ENCODE peak calls at places on chromosomes 11 and 22, in four cellular contexts. L is activated T-cell treated with anti-CD3 and anti-CD28 coated beads for 1 hour, K is heart left ventricle, R is retina. Z is an unnamed sample.

GRCh38 chr11:80155412-80156017 is 714.7 kb upstream of the TENM4 start:
- DNase-seq in L (no peak), R (peak), K (no peak), Z (no peak)

GRCh38 chr11:119445356-119445755 is 22.4 kb upstream of the THY1 start:
- DNase-seq in R (no peak), L (no peak), K (no peak), Z (no peak)

GRCh38 chr11:1055990-1056771 is 18.5 kb upstream of the MUC2 start:
- DNase-seq in L (no peak), K (peak), R (no peak), Z (peak)

GRCh38 chr11:794766-795637 is 3.1 kb downstream of the SLC25A22 start:
- DNase-seq in L (no peak), R (no peak), K (no peak), Z (no peak)

GRCh38 chr11:133720951-133721350 is 124.4 kb downstream of the SPATA19 start:
- DNase-seq in L (no peak), R (no peak), K (no peak), Z (no peak)

GRCh38 chr11:11553595-11553994 is 68.2 kb downstream of the GALNT18 start:
- DNase-seq in R (no peak), K (peak), L (no peak), Z (no peak)

GRCh38 chr11:114131366-114131963 is 72.0 kb downstream of the ZBTB16 start:
- DNase-seq in L (no peak), R (no peak), K (no peak), Z (no peak)

GRCh38 chr11:2269601-2270321 is 627 bp downstream of the ASCL2 start:
- DNase-seq in L (peak), R (peak), K (peak), Z (peak)

GRCh38 chr11:16787035-16787744 is 48.7 kb downstream of the C11orf58 start:
- DNase-seq in K (no peak), R (no peak), L (no peak), Z (no peak)

GRCh38 chr11:4118107-4118506 is 23.5 kb downstream of the RRM1 start:
- DNase-seq in K (no peak), L (no peak), R (no peak), Z (no peak)

GRCh38 chr11:58524232-58525036 is 16.5 kb upstream of the OR5B21 start:
- DNase-seq in R (peak), L (peak), K (peak), Z (peak)

GRCh38 chr22:33535937-33536875 is 384.1 kb downstream of the LARGE1 start:
- DNase-seq in L (no peak), K (no peak), R (no peak), Z (no peak)

GRCh38 chr11:111718436-111719325 is 47.5 kb downstream of the PPP2R1B start:
- DNase-seq in K (no peak), R (no peak), L (no peak), Z (no peak)

GRCh38 chr22:25357606-25358420 is 138.4 kb downstream of the CRYBB2 start:
- DNase-seq in L (no peak), R (no peak), K (no peak), Z (no peak)

GRCh38 chr22:33002035-33002434 is 56.1 kb downstream of the SYN3 start:
- DNase-seq in K (no peak), L (no peak), R (no peak), Z (no peak)

GRCh38 chr22:44939451-44939850 is 70.4 kb downstream of the PHF21B start:
- DNase-seq in K (peak), R (no peak), L (no peak), Z (no peak)

GRCh38 chr22:19504900-19505734 is 19.1 kb downstream of the CLDN5 start:
- DNase-seq in R (no peak), L (no peak), K (no peak), Z (peak)

GRCh38 chr22:45818130-45819085 is 146.8 kb downstream of the ATXN10 start:
- DNase-seq in K (peak), L (no peak), R (peak), Z (no peak)

GRCh38 chr11:123191939-123192338 is 3.1 kb downstream of the CLMP start:
- DNase-seq in R (no peak), K (no peak), L (no peak), Z (no peak)

GRCh38 chr11:120420572-120420971 is 84.4 kb downstream of the ARHGEF12 start:
- DNase-seq in L (no peak), K (no peak), R (no peak), Z (no peak)

GRCh38 chr11:34603129-34604001 is 17.5 kb upstream of the EHF start:
- DNase-seq in R (no peak), K (no peak), L (no peak), Z (no peak)

GRCh38 chr11:1516273-1517067 is 29.9 kb upstream of the MOB2 start:
- DNase-seq in K (no peak), R (no peak), L (no peak), Z (no peak)

GRCh38 chr11:1072116-1072820 is 2.4 kb upstream of the MUC2 start:
- DNase-seq in R (no peak), L (no peak), K (peak), Z (no peak)

GRCh38 chr11:102304686-102305085 is 12.6 kb upstream of the BIRC3 start:
- DNase-seq in K (no peak), R (no peak), L (no peak), Z (no peak)

GRCh38 chr11:494761-495536 is 12.1 kb downstream of the RNH1 start:
- DNase-seq in R (no peak), K (peak), L (no peak), Z (no peak)

GRCh38 chr11:80107415-80107814 is 666.6 kb upstream of the TENM4 start:
- DNase-seq in R (no peak), K (no peak), L (no peak), Z (no peak)

Z was measured in tibial artery.